ENCODE peak calls at places on chromosomes 7 and 10, in four cellular contexts. C is cardiac fibroblast; X is central memory CD4-positive, alpha-beta T cell; R is ELR. Q is an unnamed sample.
A peak's percentile ranks its signal among the peaks of the same experiment; 100 is the strongest.

GRCh38 chr7:2596636-2597635 is 34.9 kb upstream of the TTYH3 start:
- DNase-seq in C (no peak), X (no peak), R (no peak), Q (no peak)

GRCh38 chr10:22754298-22754697 is 39.9 kb upstream of the PIP4K2A start:
- DNase-seq in C (no peak), R (no peak), X (no peak), Q (no peak)

GRCh38 chr10:102291221-102291905 is 46.0 kb downstream of the GBF1 start:
- DNase-seq in C (no peak), R (no peak), X (no peak), Q (no peak)

GRCh38 chr10:13984647-13985155 is 346.0 kb downstream of the FRMD4A start:
- DNase-seq in X (no peak), R (peak; percentile 99), C (peak; percentile 99), Q (peak; percentile 92)

GRCh38 chr10:107546239-107546638 is 381.7 kb upstream of the SORCS1 start:
- DNase-seq in C (peak; percentile 93), X (no peak), R (peak; percentile 95), Q (peak; percentile 9)

GRCh38 chr10:127293640-127294039 is 97.2 kb upstream of the INSYN2A start:
- DNase-seq in C (peak; percentile 9), R (no peak), X (peak; percentile 78), Q (no peak)

GRCh38 chr7:81299272-81299671 is 380.4 kb upstream of the SEMA3C start:
- DNase-seq in X (no peak), C (peak; percentile 99), R (peak; percentile 95), Q (peak; percentile 96)

GRCh38 chr10:88120075-88120474 is 256.6 kb downstream of the PTEN start:
- DNase-seq in R (no peak), C (no peak), X (no peak), Q (no peak)

GRCh38 chr10:46218921-46219320 is 67.9 kb upstream of the ANTXRL start:
- DNase-seq in C (no peak), R (no peak), X (no peak), Q (no peak)

Q was measured in stromal cell of bone marrow.